ENCODE peak calls at places on chromosomes 4 and X, in six cellular contexts. C is glutamatergic neuron, M is B cell, W is H9, V is ovary, N is fibroblast of mammary gland. U is an unnamed sample.
A peak's percentile ranks its signal among the peaks of the same experiment; 100 is the strongest.

GRCh38 chrX:16683007-16683664 is 29.3 kb downstream of the CTPS2 start:
- DNase-seq in V (no peak), N (no peak), C (no peak), W (no peak), M (no peak), U (no peak)

GRCh38 chrX:31423575-31424284 is 351.9 kb upstream of the FTHL17 start:
- DNase-seq in C (no peak), V (peak; percentile 42), W (peak; percentile 31), M (peak; percentile 14), N (peak; percentile 58), U (peak; percentile 76)

GRCh38 chr4:40369437-40370278 is 34.5 kb downstream of the CHRNA9 start:
- DNase-seq in C (no peak), W (no peak), V (no peak), N (no peak), M (no peak), U (no peak)

GRCh38 chr4:37522996-37523395 is 163.2 kb downstream of the RELL1 start:
- DNase-seq in W (no peak), M (no peak), C (no peak), N (no peak), V (no peak), U (no peak)

GRCh38 chr4:156968479-156968984 is 3.1 kb downstream of the PDGFC start:
- DNase-seq in V (peak; percentile 77), M (peak; percentile 30), N (peak; percentile 85), W (peak; percentile 57), C (peak; percentile 58), U (peak; percentile 50)

GRCh38 chr4:151990201-151990600 is 229.4 kb upstream of the GATB start:
- DNase-seq in W (no peak), M (no peak), C (no peak), V (no peak), N (peak; percentile 63), U (no peak)

GRCh38 chr4:61210186-61210939 is 10.2 kb downstream of the ADGRL3 start:
- DNase-seq in C (no peak), W (no peak), M (no peak), V (no peak), N (no peak), U (no peak)

GRCh38 chr4:53094040-53094439 is 231.9 kb downstream of the RASL11B start:
- DNase-seq in W (no peak), C (no peak), V (no peak), N (no peak), M (no peak), U (no peak)

GRCh38 chr4:33090910-33091309 is 2370.7 kb downstream of the PCDH7 start:
- DNase-seq in N (no peak), V (no peak), W (no peak), M (no peak), C (no peak), U (no peak)

GRCh38 chrX:154396948-154397887 is 959 bp upstream of the RPL10 start:
- DNase-seq in M (peak; percentile 79), V (peak; percentile 80), N (peak; percentile 64), W (peak; percentile 63), C (peak; percentile 79), U (peak; percentile 79)

GRCh38 chrX:138745215-138745614 is 33.7 kb upstream of the FGF13 start:
- DNase-seq in V (peak; percentile 19), N (peak; percentile 62), C (no peak), M (peak; percentile 46), W (no peak), U (peak; percentile 11)

GRCh38 chr4:2268357-2269205 is 6.7 kb upstream of the MXD4 start:
- DNase-seq in C (no peak), M (no peak), N (no peak), V (no peak), W (no peak), U (no peak)

GRCh38 chr4:108637856-108638255 is 12.5 kb upstream of the OSTC start:
- DNase-seq in M (no peak), W (no peak), N (peak; percentile 17), V (no peak), C (no peak), U (no peak)
- TF ChIP-seq CTCF in M (no peak), W (no peak), N (peak; percentile 25), V (no peak), C (no peak), U (no peak)

DNA sequence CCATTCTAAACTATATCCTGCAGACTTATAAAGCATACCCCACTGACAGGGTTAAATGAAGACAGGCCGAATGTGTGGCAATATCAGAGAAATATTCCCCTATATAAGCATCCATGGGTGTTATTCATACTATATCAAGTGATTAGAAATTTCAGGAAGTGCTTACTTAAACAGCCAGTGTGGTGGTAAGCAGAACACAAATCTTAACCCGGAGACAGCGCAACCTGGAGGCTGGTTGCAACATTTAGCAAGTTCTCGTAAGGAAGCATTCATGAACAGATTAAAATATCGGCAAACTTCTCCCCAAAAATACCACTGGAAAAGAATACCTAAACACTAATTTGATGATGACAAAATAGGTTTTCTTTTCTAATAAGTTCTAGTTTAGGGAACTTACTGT is 261.2 kb downstream of the CBLL2 start:
- DNase-seq in M (peak; percentile 36), N (peak; percentile 6), W (no peak), C (no peak), V (no peak), U (no peak)
- TF ChIP-seq CTCF in M (no peak), N (no peak), W (peak; percentile 57), C (no peak), V (no peak), U (peak; percentile 4)

GRCh38 chr4:19944251-19944650 is 307.5 kb upstream of the SLIT2 start:
- DNase-seq in C (no peak), V (no peak), M (no peak), N (no peak), W (no peak), U (no peak)

GRCh38 chr4:19941434-19941833 is 310.3 kb upstream of the SLIT2 start:
- DNase-seq in V (no peak), M (no peak), N (no peak), W (no peak), C (no peak), U (no peak)

GRCh38 chr4:19944806-19945205 is 306.9 kb upstream of the SLIT2 start:
- DNase-seq in N (no peak), W (no peak), V (no peak), C (no peak), M (no peak), U (no peak)

GRCh38 chr4:19936471-19936870 is 315.2 kb upstream of the SLIT2 start:
- DNase-seq in M (no peak), V (no peak), W (no peak), C (no peak), N (peak; percentile 73), U (no peak)

GRCh38 chr4:19940861-19941260 is 310.8 kb upstream of the SLIT2 start:
- DNase-seq in V (no peak), W (no peak), N (no peak), C (no peak), M (no peak), U (no peak)
- TF ChIP-seq CTCF in V (no peak), W (no peak), N (no peak), C (no peak), M (no peak), U (no peak)

GRCh38 chr4:30718889-30719252 is 1.3 kb upstream of the PCDH7 start:
- DNase-seq in M (no peak), C (no peak), W (no peak), V (no peak), N (peak; percentile 28), U (no peak)
- TF ChIP-seq CTCF in M (no peak), C (no peak), W (no peak), V (no peak), N (peak; percentile 31), U (peak; percentile 51)

GRCh38 chr4:149031399-149031798 is 589.2 kb upstream of the NR3C2 start:
- DNase-seq in M (peak; percentile 16), W (no peak), C (no peak), N (peak; percentile 28), V (no peak), U (no peak)
- TF ChIP-seq CTCF in M (peak; percentile 36), W (peak; percentile 68), C (no peak), N (peak; percentile 40), V (no peak), U (peak; percentile 37)

GRCh38 chrX:13927175-13927574 is 102.5 kb downstream of the GEMIN8 start:
- DNase-seq in C (no peak), V (no peak), W (no peak), M (no peak), N (no peak), U (no peak)

GRCh38 chrX:13923289-13923688 is 106.4 kb upstream of the GPM6B start:
- DNase-seq in W (no peak), C (no peak), M (no peak), V (no peak), N (no peak), U (no peak)

DNA sequence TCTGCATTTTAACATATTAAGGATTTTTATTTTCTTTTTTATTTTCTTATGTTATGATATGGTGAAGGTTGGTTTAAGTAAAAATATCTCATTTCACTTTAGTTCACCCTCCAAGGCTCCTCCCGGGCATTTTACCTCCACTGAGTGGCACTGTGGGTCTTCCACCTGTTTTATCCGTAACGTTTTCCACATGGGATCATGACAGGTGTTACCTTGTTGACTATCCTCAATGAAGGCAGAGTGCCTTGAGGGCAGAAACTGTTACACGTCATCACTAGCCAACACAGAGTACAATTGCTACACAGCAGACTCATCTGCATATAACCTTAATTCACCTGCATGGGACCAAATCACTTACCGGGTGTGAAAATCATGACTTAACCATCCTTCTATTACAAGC is 105.8 kb downstream of the GEMIN8 start:
- DNase-seq in M (no peak), N (no peak), V (no peak), W (no peak), C (no peak), U (no peak)
- TF ChIP-seq CTCF in M (no peak), N (no peak), V (no peak), W (no peak), C (no peak), U (no peak)

GRCh38 chrX:41779058-41779564 is 55.1 kb downstream of the GPR82 start:
- DNase-seq in V (no peak), M (no peak), N (peak; percentile 83), W (no peak), C (no peak), U (peak; percentile 6)

GRCh38 chrX:41785685-41786084 is 61.7 kb downstream of the GPR82 start:
- DNase-seq in W (no peak), M (no peak), V (no peak), C (no peak), N (peak; percentile 63), U (no peak)

GRCh38 chrX:41779941-41780340 is 56.0 kb downstream of the GPR82 start:
- DNase-seq in W (no peak), V (no peak), N (no peak), M (no peak), C (no peak), U (no peak)

DNA sequence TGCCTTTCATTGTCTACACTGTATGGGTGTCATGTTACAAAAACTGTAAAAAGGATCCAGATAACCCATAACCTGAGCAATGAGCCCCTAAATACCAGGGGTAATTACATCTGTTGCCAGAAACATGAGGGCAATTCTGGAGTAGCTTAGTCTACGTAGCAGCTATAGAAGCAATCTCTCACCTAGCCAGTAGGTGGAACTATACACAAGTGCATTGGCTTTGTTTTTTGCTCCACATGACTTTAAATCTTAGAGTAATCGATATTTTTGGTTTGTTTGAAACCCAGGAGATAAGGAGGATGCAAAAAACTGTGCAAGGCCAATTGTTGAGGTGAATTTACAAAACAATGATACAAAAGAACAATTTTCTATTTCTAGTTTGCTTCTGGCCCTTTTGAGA is 57.5 kb downstream of the GPR82 start:
- DNase-seq in C (no peak), W (no peak), M (peak; percentile 49), N (peak; percentile 61), V (no peak), U (peak; percentile 12)
- TF ChIP-seq CTCF in C (peak; percentile 61), W (peak; percentile 86), M (peak; percentile 79), N (peak; percentile 86), V (peak; percentile 36), U (peak; percentile 72)

GRCh38 chr4:4533461-4534169 is 8.2 kb downstream of the STX18 start:
- DNase-seq in V (no peak), N (no peak), C (no peak), M (no peak), W (no peak), U (no peak)
- TF ChIP-seq CTCF in V (no peak), N (no peak), C (no peak), M (no peak), W (no peak), U (no peak)

U was measured in BE2C.